ENCODE peak calls at places on chromosomes 1 and 21, in eight cellular contexts. B is left lung, D is GM06990, S is fibroblast of mammary gland, P is NCI-H226, K is PC-3, J is stomach, Y is kidney epithelial cell. V is an unnamed sample.

GRCh38 chr1:212158912-212159796 is 123.6 kb downstream of the DTL start:
- DNase-seq in J (peak; percentile 64), D (peak; percentile 59), B (no peak), K (no peak), S (no peak), Y (no peak), P (no peak), V (no peak)

GRCh38 chr21:43318368-43318767 is 108.6 kb downstream of the SIK1 start:
- DNase-seq in Y (no peak), K (no peak), B (no peak), P (no peak), D (no peak), S (no peak), J (no peak), V (no peak)

GRCh38 chr1:41582851-41583657 is 98.6 kb upstream of the EDN2 start:
- DNase-seq in J (peak; percentile 21), S (no peak), B (no peak), Y (no peak), D (no peak), P (no peak), K (no peak), V (no peak)

GRCh38 chr1:161013104-161013590 is 7.8 kb downstream of the F11R start:
- DNase-seq in S (no peak), B (peak; percentile 44), Y (no peak), P (peak; percentile 73), D (peak; percentile 30), J (no peak), K (peak; percentile 29), V (no peak)

GRCh38 chr1:189619682-189620332 is 857.9 kb downstream of the BRINP3 start:
- DNase-seq in K (peak; percentile 96), D (no peak), Y (peak; percentile 85), J (no peak), S (peak; percentile 34), P (peak; percentile 86), B (no peak), V (peak; percentile 89)

GRCh38 chr21:22728091-22728490 is 1729.9 kb downstream of the NCAM2 start:
- DNase-seq in Y (no peak), J (no peak), B (no peak), P (no peak), K (peak; percentile 3), D (no peak), S (no peak), V (no peak)

GRCh38 chr1:209207701-209208286 is 375.7 kb upstream of the CAMK1G start:
- DNase-seq in K (peak; percentile 86), S (peak; percentile 61), B (peak; percentile 46), Y (peak; percentile 25), J (peak; percentile 58), P (peak; percentile 3), D (peak; percentile 75), V (peak; percentile 38)

GRCh38 chr1:116868386-116868785 is 41.3 kb upstream of the PTGFRN start:
- DNase-seq in K (no peak), S (peak; percentile 71), P (peak; percentile 54), J (no peak), B (no peak), D (no peak), Y (no peak), V (no peak)

GRCh38 chr1:221097479-221098281 is 218.4 kb downstream of the HLX start:
- DNase-seq in P (peak; percentile 54), Y (peak; percentile 57), D (no peak), J (no peak), K (peak; percentile 62), B (no peak), S (peak; percentile 99), V (peak; percentile 80)

GRCh38 chr1:230987446-230987845 is 8.6 kb downstream of the ARV1 start:
- DNase-seq in J (no peak), D (no peak), B (no peak), S (no peak), Y (no peak), K (no peak), P (no peak), V (no peak)

GRCh38 chr1:21262282-21263051 is 27.8 kb downstream of the ECE1 start:
- DNase-seq in K (no peak), S (peak; percentile 94), P (no peak), D (no peak), Y (peak; percentile 75), J (peak; percentile 65), B (no peak), V (peak; percentile 38)

GRCh38 chr1:201739492-201740085 is 89.4 kb upstream of the IPO9 start:
- DNase-seq in B (no peak), D (no peak), J (peak; percentile 83), P (peak; percentile 63), S (no peak), Y (no peak), K (peak; percentile 54), V (no peak)

GRCh38 chr1:24878775-24879742 is 51.0 kb downstream of the RUNX3 start:
- DNase-seq in D (no peak), S (peak; percentile 50), Y (no peak), K (peak; percentile 49), B (no peak), P (no peak), J (peak; percentile 19), V (no peak)

GRCh38 chr1:246795094-246795671 is 71.0 kb downstream of the SCCPDH start:
- DNase-seq in P (no peak), J (no peak), Y (no peak), S (no peak), D (no peak), B (no peak), K (no peak), V (no peak)

GRCh38 chr1:209936125-209936524 is 1.9 kb upstream of the SYT14 start:
- DNase-seq in K (no peak), S (no peak), B (no peak), J (no peak), P (no peak), Y (no peak), D (no peak), V (no peak)

GRCh38 chr1:64913361-64914015 is 52.9 kb downstream of the JAK1 start:
- DNase-seq in K (no peak), P (no peak), Y (no peak), B (no peak), S (no peak), J (no peak), D (no peak), V (no peak)

GRCh38 chr1:221772107-221772506 is 30.2 kb upstream of the DUSP10 start:
- DNase-seq in K (peak; percentile 49), B (no peak), S (peak; percentile 50), Y (no peak), D (no peak), P (no peak), J (no peak), V (no peak)

GRCh38 chr1:70499695-70500094 is 88.6 kb downstream of the CTH start:
- DNase-seq in P (no peak), S (peak; percentile 46), B (no peak), J (no peak), Y (no peak), K (peak; percentile 67), D (no peak), V (no peak)

GRCh38 chr1:11645270-11645669 is 9.0 kb downstream of the FBXO2 start:
- DNase-seq in K (no peak), D (no peak), P (no peak), Y (no peak), S (no peak), J (no peak), B (no peak), V (no peak)

GRCh38 chr1:100538935-100539835 is 1.2 kb downstream of the GPR88 start:
- DNase-seq in S (no peak), P (no peak), Y (no peak), D (peak; percentile 53), K (peak; percentile 45), B (no peak), J (peak; percentile 37), V (peak; percentile 7)

GRCh38 chr1:32904797-32905196 is 3.6 kb upstream of the TMEM54 start:
- DNase-seq in S (no peak), D (no peak), J (no peak), B (no peak), K (no peak), P (no peak), Y (no peak), V (no peak)

GRCh38 chr1:150429805-150430204 is 57.4 kb upstream of the TARS2 start:
- DNase-seq in S (peak; percentile 36), P (no peak), B (no peak), K (peak; percentile 49), D (no peak), Y (no peak), J (no peak), V (peak; percentile 16)

GRCh38 chr1:23020731-23021130 is 1.5 kb downstream of the KDM1A start:
- DNase-seq in P (no peak), D (no peak), S (no peak), K (peak; percentile 15), J (no peak), B (no peak), Y (no peak), V (no peak)

GRCh38 chr1:93304716-93305138 is 41.0 kb upstream of the DR1 start:
- DNase-seq in S (peak; percentile 78), K (peak; percentile 86), D (no peak), Y (peak; percentile 29), B (no peak), P (peak; percentile 29), J (peak; percentile 47), V (peak; percentile 18)

GRCh38 chr1:110875216-110875731 is 2.3 kb downstream of the CD53 start:
- DNase-seq in K (no peak), Y (no peak), B (no peak), J (peak; percentile 43), S (no peak), P (no peak), D (peak; percentile 64), V (no peak)

GRCh38 chr21:42047821-42048613 is 23.1 kb upstream of the UMODL1 start:
- DNase-seq in K (peak; percentile 58), D (no peak), Y (peak; percentile 71), P (peak; percentile 87), B (no peak), J (peak; percentile 44), S (peak; percentile 98), V (no peak)

GRCh38 chr1:55040083-55040952 is 970 bp downstream of the PCSK9 start:
- DNase-seq in K (no peak), Y (no peak), D (no peak), J (no peak), B (peak; percentile 31), S (no peak), P (no peak), V (no peak)

GRCh38 chr21:14880922-14881321 is 183.9 kb downstream of the NRIP1 start:
- DNase-seq in P (peak; percentile 88), J (no peak), K (peak; percentile 91), Y (no peak), B (no peak), S (peak; percentile 75), D (no peak), V (no peak)

GRCh38 chr1:12472798-12473551 is 145.0 kb downstream of the DHRS3 start:
- DNase-seq in J (no peak), P (peak; percentile 43), B (no peak), D (peak; percentile 32), Y (no peak), K (no peak), S (no peak), V (no peak)

GRCh38 chr1:213742992-213743391 is 244.8 kb upstream of the PROX1 start:
- DNase-seq in D (no peak), Y (no peak), J (no peak), B (no peak), S (no peak), P (no peak), K (no peak), V (no peak)